ENCODE peak calls at places on chromosomes 13 and 19, in eight cellular contexts. One of them, this sample, is unnamed.

GRCh38 chr13:110298566-110299321 is 8.2 kb downstream of the COL4A1 start:
- DNase-seq in fibroblast of lung: peak
- DNase-seq in BE2C: no peak
- DNase-seq in K562: no peak
- DNase-seq in esophagus squamous epithelium: no peak
- DNase-seq in cardiac muscle cell: peak
- DNase-seq in CD4-positive, alpha-beta T cell: no peak
- DNase-seq in mesothelial cell of epicardium: no peak
- DNase-seq in this sample: no peak

GRCh38 chr19:53868892-53869804 is 1.5 kb downstream of the MYADM start:
- DNase-seq in fibroblast of lung: peak
- DNase-seq in BE2C: peak
- DNase-seq in K562: peak
- DNase-seq in esophagus squamous epithelium: no peak
- DNase-seq in cardiac muscle cell: peak
- DNase-seq in CD4-positive, alpha-beta T cell: peak
- DNase-seq in mesothelial cell of epicardium: peak
- DNase-seq in this sample: peak

GRCh38 chr19:45215391-45216191 is 29.6 kb downstream of the EXOC3L2 start:
- DNase-seq in fibroblast of lung: no peak
- DNase-seq in BE2C: peak
- DNase-seq in K562: no peak
- DNase-seq in esophagus squamous epithelium: no peak
- DNase-seq in cardiac muscle cell: no peak
- DNase-seq in CD4-positive, alpha-beta T cell: no peak
- DNase-seq in mesothelial cell of epicardium: no peak
- DNase-seq in this sample: peak

GRCh38 chr13:48184260-48184659 is 48.7 kb upstream of the ITM2B start:
- DNase-seq in fibroblast of lung: no peak
- DNase-seq in BE2C: no peak
- DNase-seq in K562: no peak
- DNase-seq in esophagus squamous epithelium: no peak
- DNase-seq in cardiac muscle cell: no peak
- DNase-seq in CD4-positive, alpha-beta T cell: no peak
- DNase-seq in mesothelial cell of epicardium: no peak
- DNase-seq in this sample: no peak

GRCh38 chr13:45341799-45342584 is 1.0 kb upstream of the TPT1 start:
- DNase-seq in fibroblast of lung: peak
- DNase-seq in BE2C: peak
- DNase-seq in K562: peak
- DNase-seq in esophagus squamous epithelium: no peak
- DNase-seq in cardiac muscle cell: peak
- DNase-seq in CD4-positive, alpha-beta T cell: no peak
- DNase-seq in mesothelial cell of epicardium: no peak
- DNase-seq in this sample: no peak

GRCh38 chr13:110811008-110811720 is 97.7 kb downstream of the ING1 start:
- DNase-seq in fibroblast of lung: no peak
- DNase-seq in BE2C: no peak
- DNase-seq in K562: no peak
- DNase-seq in esophagus squamous epithelium: no peak
- DNase-seq in cardiac muscle cell: no peak
- DNase-seq in CD4-positive, alpha-beta T cell: no peak
- DNase-seq in mesothelial cell of epicardium: no peak
- DNase-seq in this sample: no peak

GRCh38 chr13:113187905-113188595 is 20.4 kb downstream of the PCID2 start:
- DNase-seq in fibroblast of lung: peak
- DNase-seq in BE2C: no peak
- DNase-seq in K562: no peak
- DNase-seq in esophagus squamous epithelium: no peak
- DNase-seq in cardiac muscle cell: no peak
- DNase-seq in CD4-positive, alpha-beta T cell: no peak
- DNase-seq in mesothelial cell of epicardium: no peak
- DNase-seq in this sample: no peak

GRCh38 chr19:19657397-19657783 is 6.1 kb downstream of the ATP13A1 start:
- DNase-seq in fibroblast of lung: no peak
- DNase-seq in BE2C: peak
- DNase-seq in K562: no peak
- DNase-seq in esophagus squamous epithelium: no peak
- DNase-seq in cardiac muscle cell: peak
- DNase-seq in CD4-positive, alpha-beta T cell: no peak
- DNase-seq in mesothelial cell of epicardium: no peak
- DNase-seq in this sample: no peak

GRCh38 chr13:81017525-81018152 is 676.7 kb upstream of the SPRY2 start:
- DNase-seq in fibroblast of lung: peak
- DNase-seq in BE2C: no peak
- DNase-seq in K562: peak
- DNase-seq in esophagus squamous epithelium: no peak
- DNase-seq in cardiac muscle cell: peak
- DNase-seq in CD4-positive, alpha-beta T cell: no peak
- DNase-seq in mesothelial cell of epicardium: no peak
- DNase-seq in this sample: no peak

GRCh38 chr13:110131424-110131823 is 175.5 kb downstream of the COL4A1 start:
- DNase-seq in fibroblast of lung: no peak
- DNase-seq in BE2C: no peak
- DNase-seq in K562: no peak
- DNase-seq in esophagus squamous epithelium: no peak
- DNase-seq in cardiac muscle cell: no peak
- DNase-seq in CD4-positive, alpha-beta T cell: no peak
- DNase-seq in mesothelial cell of epicardium: no peak
- DNase-seq in this sample: no peak

GRCh38 chr19:19224150-19224851 is 12.5 kb downstream of the NCAN start:
- DNase-seq in fibroblast of lung: no peak
- DNase-seq in BE2C: no peak
- DNase-seq in K562: no peak
- DNase-seq in esophagus squamous epithelium: no peak
- DNase-seq in cardiac muscle cell: no peak
- DNase-seq in CD4-positive, alpha-beta T cell: no peak
- DNase-seq in mesothelial cell of epicardium: no peak
- DNase-seq in this sample: no peak

GRCh38 chr19:38055040-38055439 is 148.0 kb downstream of the SIPA1L3 start:
- DNase-seq in fibroblast of lung: no peak
- DNase-seq in BE2C: no peak
- DNase-seq in K562: no peak
- DNase-seq in esophagus squamous epithelium: no peak
- DNase-seq in cardiac muscle cell: no peak
- DNase-seq in CD4-positive, alpha-beta T cell: no peak
- DNase-seq in mesothelial cell of epicardium: no peak
- DNase-seq in this sample: no peak
- TF ChIP-seq CTCF in fibroblast of lung: no peak
- TF ChIP-seq CTCF in BE2C: no peak
- TF ChIP-seq CTCF in K562: no peak
- TF ChIP-seq CTCF in esophagus squamous epithelium: no peak
- TF ChIP-seq CTCF in cardiac muscle cell: no peak
- TF ChIP-seq CTCF in CD4-positive, alpha-beta T cell: no peak
- TF ChIP-seq CTCF in mesothelial cell of epicardium: no peak
- TF ChIP-seq CTCF in this sample: no peak

DNA sequence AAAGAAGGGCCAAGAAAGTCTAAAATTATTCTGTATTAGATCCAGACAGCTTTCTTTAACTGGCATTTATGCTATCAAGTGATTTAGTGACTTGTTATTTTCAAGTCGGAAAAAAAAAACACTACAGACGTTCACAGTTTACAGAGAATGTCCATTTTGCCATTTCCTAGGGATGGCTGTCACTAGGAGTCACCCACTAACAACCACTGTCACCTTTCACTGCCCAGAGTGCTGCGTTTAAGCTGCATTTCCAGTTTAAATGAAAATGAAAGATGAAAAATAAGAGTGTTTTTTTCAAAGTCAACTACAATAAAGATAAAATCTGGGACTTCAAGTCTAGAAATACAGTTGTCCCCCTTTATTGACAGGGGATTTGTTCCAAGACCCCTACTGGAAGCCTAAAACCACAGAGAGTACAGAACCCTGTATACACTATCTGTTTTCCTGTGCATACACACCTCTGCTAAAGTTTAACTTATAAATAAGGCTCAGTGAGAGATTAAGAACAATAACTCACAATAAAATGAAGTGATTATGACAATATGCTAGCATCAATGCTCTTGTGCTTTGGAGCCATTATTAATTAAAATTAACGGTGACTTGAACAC is 112.5 kb downstream of the SACS start:
- DNase-seq in fibroblast of lung: no peak
- DNase-seq in BE2C: no peak
- DNase-seq in K562: no peak
- DNase-seq in esophagus squamous epithelium: no peak
- DNase-seq in cardiac muscle cell: no peak
- DNase-seq in CD4-positive, alpha-beta T cell: no peak
- DNase-seq in mesothelial cell of epicardium: no peak
- DNase-seq in this sample: no peak
- TF ChIP-seq CTCF in fibroblast of lung: no peak
- TF ChIP-seq CTCF in BE2C: no peak
- TF ChIP-seq CTCF in K562: no peak
- TF ChIP-seq CTCF in esophagus squamous epithelium: no peak
- TF ChIP-seq CTCF in cardiac muscle cell: no peak
- TF ChIP-seq CTCF in CD4-positive, alpha-beta T cell: no peak
- TF ChIP-seq CTCF in mesothelial cell of epicardium: no peak
- TF ChIP-seq CTCF in this sample: no peak

GRCh38 chr19:55383789-55384575 is at the start of gene TMEM238:
- DNase-seq in fibroblast of lung: peak
- DNase-seq in BE2C: peak
- DNase-seq in K562: peak
- DNase-seq in esophagus squamous epithelium: no peak
- DNase-seq in cardiac muscle cell: peak
- DNase-seq in CD4-positive, alpha-beta T cell: peak
- DNase-seq in mesothelial cell of epicardium: peak
- DNase-seq in this sample: no peak
- TF ChIP-seq CTCF in fibroblast of lung: no peak
- TF ChIP-seq CTCF in BE2C: no peak
- TF ChIP-seq CTCF in K562: peak
- TF ChIP-seq CTCF in esophagus squamous epithelium: peak
- TF ChIP-seq CTCF in cardiac muscle cell: no peak
- TF ChIP-seq CTCF in CD4-positive, alpha-beta T cell: no peak
- TF ChIP-seq CTCF in mesothelial cell of epicardium: no peak
- TF ChIP-seq CTCF in this sample: peak

DNA sequence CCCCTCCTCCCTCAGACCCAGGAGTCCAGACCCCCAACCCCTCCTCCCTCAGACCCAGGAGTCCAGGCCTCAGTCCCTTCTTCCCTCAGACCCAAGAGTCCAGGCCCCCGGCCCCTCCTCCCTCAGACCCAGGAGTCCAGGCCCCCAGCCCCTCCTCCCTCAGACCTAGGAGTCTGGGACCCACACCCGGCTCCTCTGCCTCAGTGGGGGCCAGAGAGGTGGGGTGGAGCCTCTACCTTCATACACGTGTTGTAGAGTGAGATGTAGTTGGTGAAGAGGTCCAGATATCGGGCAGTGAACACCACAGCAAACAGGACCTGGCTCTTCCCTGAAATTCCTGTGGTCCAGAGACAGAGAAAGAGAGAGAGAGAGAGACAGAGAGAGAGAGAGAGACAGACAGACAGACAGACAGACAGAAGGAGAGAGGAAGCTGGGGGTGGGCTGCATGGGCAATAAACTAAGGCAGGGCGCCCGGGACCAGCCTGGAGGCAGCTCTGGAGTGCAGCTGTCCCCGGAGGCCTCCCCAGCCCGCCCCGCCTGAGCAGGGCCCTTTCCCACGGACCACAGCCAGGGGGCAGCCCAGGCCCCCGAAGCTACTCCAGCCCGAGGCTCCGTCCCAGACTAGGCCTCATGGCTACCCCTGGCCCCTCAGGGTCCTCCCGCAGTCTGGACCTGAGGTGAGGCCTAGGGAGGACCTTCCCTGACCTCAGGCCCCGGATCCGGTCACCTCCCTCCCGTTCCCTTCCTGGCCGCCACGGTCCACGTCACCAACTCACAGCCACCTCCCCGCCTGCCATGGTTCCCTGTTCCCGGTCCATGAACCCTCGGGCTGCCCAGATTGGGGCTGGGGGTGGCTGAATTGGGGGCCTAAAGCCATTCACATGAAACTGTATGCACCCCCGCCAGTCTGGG is 907 bp downstream of the KDELR1 start:
- DNase-seq in fibroblast of lung: peak
- DNase-seq in BE2C: peak
- DNase-seq in K562: peak
- DNase-seq in esophagus squamous epithelium: no peak
- DNase-seq in cardiac muscle cell: peak
- DNase-seq in CD4-positive, alpha-beta T cell: peak
- DNase-seq in mesothelial cell of epicardium: peak
- DNase-seq in this sample: peak
- TF ChIP-seq CTCF in fibroblast of lung: peak
- TF ChIP-seq CTCF in BE2C: peak
- TF ChIP-seq CTCF in K562: peak
- TF ChIP-seq CTCF in esophagus squamous epithelium: peak
- TF ChIP-seq CTCF in cardiac muscle cell: peak
- TF ChIP-seq CTCF in CD4-positive, alpha-beta T cell: peak
- TF ChIP-seq CTCF in mesothelial cell of epicardium: peak
- TF ChIP-seq CTCF in this sample: peak

DNA sequence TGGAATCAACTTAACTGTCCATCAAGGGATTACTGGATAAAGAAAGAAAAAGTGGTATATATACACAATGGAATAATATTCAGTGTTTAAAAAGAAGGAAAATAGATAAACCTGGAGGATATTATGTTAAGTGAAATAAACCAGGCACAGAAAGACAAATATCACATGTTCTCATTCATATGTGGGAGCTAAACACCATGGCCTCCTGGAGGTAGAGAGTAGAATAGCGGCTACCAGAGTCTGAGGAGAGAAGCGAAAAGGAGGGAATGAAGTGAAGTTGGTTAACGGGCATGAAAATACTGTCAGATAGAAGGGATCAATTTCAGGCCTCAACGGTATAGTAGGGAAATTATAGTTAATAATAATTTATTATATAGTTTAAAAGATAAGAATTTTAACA is 147.5 kb upstream of the OBI1 start:
- DNase-seq in fibroblast of lung: no peak
- DNase-seq in BE2C: no peak
- DNase-seq in K562: peak
- DNase-seq in esophagus squamous epithelium: no peak
- DNase-seq in cardiac muscle cell: peak
- DNase-seq in CD4-positive, alpha-beta T cell: no peak
- DNase-seq in mesothelial cell of epicardium: no peak
- DNase-seq in this sample: no peak
- TF ChIP-seq CTCF in fibroblast of lung: peak
- TF ChIP-seq CTCF in BE2C: peak
- TF ChIP-seq CTCF in K562: no peak
- TF ChIP-seq CTCF in esophagus squamous epithelium: no peak
- TF ChIP-seq CTCF in cardiac muscle cell: peak
- TF ChIP-seq CTCF in CD4-positive, alpha-beta T cell: peak
- TF ChIP-seq CTCF in mesothelial cell of epicardium: no peak
- TF ChIP-seq CTCF in this sample: peak

DNA sequence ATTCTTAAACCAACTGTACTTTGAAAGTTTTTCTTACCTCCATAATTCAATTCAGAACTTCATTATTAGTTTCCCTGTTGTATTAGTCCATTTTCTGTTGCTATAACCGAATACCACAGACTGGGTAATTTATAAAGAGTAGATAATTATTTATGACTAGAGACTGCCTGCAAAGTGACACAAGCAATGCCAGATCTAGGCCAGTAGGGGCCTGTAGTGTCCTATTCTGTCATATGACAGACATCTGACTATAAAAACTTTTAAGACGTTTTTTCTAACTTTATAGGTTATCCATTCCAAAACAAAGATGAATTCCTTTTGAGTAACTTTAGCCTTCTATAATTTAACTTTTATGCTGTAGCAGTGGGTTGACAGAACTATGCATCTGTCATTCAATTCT is 2783.8 kb downstream of the PCDH9 start:
- DNase-seq in fibroblast of lung: no peak
- DNase-seq in BE2C: peak
- DNase-seq in K562: no peak
- DNase-seq in esophagus squamous epithelium: no peak
- DNase-seq in cardiac muscle cell: no peak
- DNase-seq in CD4-positive, alpha-beta T cell: no peak
- DNase-seq in mesothelial cell of epicardium: no peak
- DNase-seq in this sample: no peak
- TF ChIP-seq CTCF in fibroblast of lung: peak
- TF ChIP-seq CTCF in BE2C: peak
- TF ChIP-seq CTCF in K562: no peak
- TF ChIP-seq CTCF in esophagus squamous epithelium: no peak
- TF ChIP-seq CTCF in cardiac muscle cell: peak
- TF ChIP-seq CTCF in CD4-positive, alpha-beta T cell: no peak
- TF ChIP-seq CTCF in mesothelial cell of epicardium: no peak
- TF ChIP-seq CTCF in this sample: peak

GRCh38 chr19:56076413-56076998 is 44.6 kb downstream of the ZNF787 start:
- DNase-seq in fibroblast of lung: peak
- DNase-seq in BE2C: peak
- DNase-seq in K562: peak
- DNase-seq in esophagus squamous epithelium: no peak
- DNase-seq in cardiac muscle cell: peak
- DNase-seq in CD4-positive, alpha-beta T cell: peak
- DNase-seq in mesothelial cell of epicardium: peak
- DNase-seq in this sample: peak
- TF ChIP-seq CTCF in fibroblast of lung: peak
- TF ChIP-seq CTCF in BE2C: peak
- TF ChIP-seq CTCF in K562: peak
- TF ChIP-seq CTCF in esophagus squamous epithelium: peak
- TF ChIP-seq CTCF in cardiac muscle cell: peak
- TF ChIP-seq CTCF in CD4-positive, alpha-beta T cell: peak
- TF ChIP-seq CTCF in mesothelial cell of epicardium: peak
- TF ChIP-seq CTCF in this sample: peak